ENCODE peak calls at places on chromosomes 12 and 14, in ten cellular contexts. W, L, A, Z, B, J, Q, I, D and T are unnamed samples.

GRCh38 chr12:94795520-94795919 is 145.2 kb upstream of the TMCC3 start:
- DNase-seq in B (no peak), L (peak; percentile 81), Z (peak; percentile 45), W (no peak), D (no peak), I (peak; percentile 77), A (no peak), J (no peak), Q (peak; percentile 26), T (peak; percentile 67)

GRCh38 chr12:48261773-48262172 is 58.7 kb upstream of the OR10AD1 start:
- DNase-seq in L (no peak), Z (no peak), J (no peak), I (no peak), A (no peak), Q (no peak), B (no peak), W (no peak), D (no peak), T (no peak)

GRCh38 chr14:104985675-104986486 is at the start of gene CLBA1:
- DNase-seq in J (peak; percentile 72), A (peak; percentile 57), Q (peak; percentile 96), W (peak; percentile 87), L (peak; percentile 95), D (peak; percentile 91), B (peak; percentile 92), I (peak; percentile 97), Z (peak; percentile 100), T (peak; percentile 39)

GRCh38 chr12:67354322-67354721 is 85.2 kb downstream of the CAND1 start:
- DNase-seq in A (no peak), D (no peak), B (no peak), Q (no peak), W (no peak), I (peak; percentile 7), Z (peak; percentile 55), L (no peak), J (no peak), T (no peak)

GRCh38 chr12:117441751-117442150 is 80.3 kb upstream of the NOS1 start:
- DNase-seq in Z (no peak), A (peak; percentile 18), B (no peak), D (no peak), W (no peak), Q (no peak), I (no peak), L (peak; percentile 76), J (no peak), T (no peak)

GRCh38 chr14:69796797-69797500 is at the start of gene SLC10A1:
- DNase-seq in A (no peak), W (no peak), L (no peak), I (no peak), Q (no peak), D (no peak), J (no peak), Z (peak; percentile 67), B (no peak), T (no peak)

GRCh38 chr12:50740307-50740706 is 23.6 kb upstream of the ATF1 start:
- DNase-seq in D (no peak), J (peak; percentile 4), W (no peak), B (no peak), L (no peak), Q (no peak), A (no peak), I (no peak), Z (no peak), T (no peak)

GRCh38 chr14:20434701-20435453 is 1.1 kb downstream of the KLHL33 start:
- DNase-seq in J (no peak), B (no peak), W (no peak), Z (peak; percentile 81), A (no peak), L (no peak), D (no peak), Q (no peak), I (no peak), T (no peak)

GRCh38 chr14:63361790-63362189 is 43.1 kb upstream of the GPHB5 start:
- DNase-seq in W (no peak), I (no peak), J (no peak), B (no peak), Q (peak; percentile 50), A (no peak), Z (no peak), D (no peak), L (peak; percentile 12), T (no peak)

GRCh38 chr12:121883315-121883660 is 5.3 kb upstream of the PSMD9 start:
- DNase-seq in Q (peak; percentile 62), D (no peak), W (no peak), I (no peak), B (no peak), Z (no peak), L (peak; percentile 28), A (no peak), J (no peak), T (no peak)

GRCh38 chr12:40232602-40233001 is 7.8 kb downstream of the LRRK2 start:
- DNase-seq in B (no peak), Z (no peak), W (no peak), A (no peak), D (no peak), Q (no peak), I (no peak), J (no peak), L (no peak), T (no peak)

GRCh38 chr14:75125617-75126016 is 1.2 kb downstream of the NEK9 start:
- DNase-seq in W (no peak), Z (peak; percentile 88), A (no peak), J (no peak), I (peak; percentile 74), B (no peak), Q (no peak), D (no peak), L (peak; percentile 58), T (no peak)

GRCh38 chr12:114004402-114004801 is 38.3 kb upstream of the RBM19 start:
- DNase-seq in B (no peak), J (no peak), Q (no peak), L (no peak), D (no peak), Z (no peak), I (no peak), W (no peak), A (no peak), T (no peak)

GRCh38 chr12:25957898-25958253 is 606 bp upstream of the RASSF8 start:
- DNase-seq in L (peak; percentile 88), A (no peak), Q (no peak), W (no peak), D (no peak), J (no peak), Z (peak; percentile 91), I (peak; percentile 83), B (no peak), T (peak; percentile 74)

GRCh38 chr14:68608235-68608962 is 184.5 kb downstream of the ZFP36L1 start:
- DNase-seq in W (no peak), A (no peak), Z (no peak), B (no peak), Q (no peak), I (no peak), D (no peak), J (no peak), L (no peak), T (no peak)

GRCh38 chr12:92927055-92927435 is 2.0 kb downstream of the EEA1 start:
- DNase-seq in I (peak; percentile 76), B (no peak), Q (peak; percentile 62), J (peak; percentile 54), Z (peak; percentile 84), W (no peak), D (no peak), A (no peak), L (peak; percentile 56), T (peak; percentile 38)

GRCh38 chr14:101035466-101036225 is 132.1 kb upstream of the RTL1 start:
- DNase-seq in Z (no peak), A (no peak), D (no peak), J (no peak), L (no peak), Q (no peak), I (no peak), B (no peak), W (no peak), T (no peak)